ENCODE peak calls at places on chromosomes 2 and 18, in six cellular contexts. L is posterior vena cava; O is M059J; S is hippocampal formation; Y is activated CD4-positive, alpha-beta T cell treated with anti-CD3 and anti-CD28 coated beads, Interleukin-2, amount 50 U/mL, for 1 hour; I is nucleus accumbens. B is an unnamed sample.

GRCh38 chr2:11406492-11407381 is 59.2 kb downstream of the E2F6 start:
- DNase-seq in L (peak), O (peak), S (peak), Y (no peak), I (no peak), B (peak)

GRCh38 chr2:153477096-153477555 is 1.4 kb downstream of the RPRM start:
- DNase-seq in L (no peak), O (peak), S (no peak), Y (no peak), I (no peak), B (no peak)

GRCh38 chr18:40810371-40810770 is 1144.7 kb upstream of the PIK3C3 start:
- DNase-seq in L (no peak), O (peak), S (no peak), Y (no peak), I (no peak), B (peak)

GRCh38 chr2:50535971-50536759 is 495.8 kb downstream of the NRXN1 start:
- DNase-seq in L (no peak), O (peak), S (peak), Y (no peak), I (no peak), B (peak)

GRCh38 chr18:74638210-74638609 is 40.5 kb downstream of the ZNF407 start:
- DNase-seq in L (no peak), O (no peak), S (no peak), Y (no peak), I (no peak), B (no peak)

GRCh38 chr2:172571245-172571644 is 15.4 kb downstream of the PDK1 start:
- DNase-seq in L (no peak), O (no peak), S (no peak), Y (no peak), I (no peak), B (no peak)

GRCh38 chr2:145416640-145417039 is 896.7 kb upstream of the ZEB2 start:
- DNase-seq in L (no peak), O (peak), S (no peak), Y (no peak), I (no peak), B (no peak)

GRCh38 chr2:215137741-215138340 is 585 bp downstream of the ABCA12 start:
- DNase-seq in L (no peak), O (peak), S (no peak), Y (no peak), I (no peak), B (peak)

GRCh38 chr2:134677866-134678774 is 40.7 kb downstream of the TMEM163 start:
- DNase-seq in L (no peak), O (no peak), S (no peak), Y (no peak), I (no peak), B (no peak)

GRCh38 chr2:45812039-45812500 is 160.6 kb downstream of the PRKCE start:
- DNase-seq in L (no peak), O (peak), S (no peak), Y (no peak), I (no peak), B (peak)

GRCh38 chr2:166895243-166895642 is 7.0 kb downstream of the XIRP2 start:
- DNase-seq in L (no peak), O (no peak), S (no peak), Y (no peak), I (no peak), B (no peak)

GRCh38 chr2:20625920-20626697 is 24.8 kb downstream of the HS1BP3 start:
- DNase-seq in L (peak), O (no peak), S (no peak), Y (no peak), I (peak), B (peak)

GRCh38 chr2:8174641-8175257 is 507.1 kb upstream of the ID2 start:
- DNase-seq in L (no peak), O (no peak), S (no peak), Y (no peak), I (no peak), B (no peak)

GRCh38 chr2:47221956-47222355 is 66.8 kb upstream of the STPG4 start:
- DNase-seq in L (no peak), O (peak), S (no peak), Y (no peak), I (peak), B (no peak)

GRCh38 chr2:222399038-222399783 is 25.1 kb upstream of the SGPP2 start:
- DNase-seq in L (no peak), O (no peak), S (no peak), Y (no peak), I (no peak), B (no peak)

GRCh38 chr2:42368817-42369550 is 8.0 kb upstream of the COX7A2L start:
- DNase-seq in L (no peak), O (peak), S (no peak), Y (no peak), I (no peak), B (no peak)

GRCh38 chr2:28274911-28275685 is 117.6 kb upstream of the FOSL2 start:
- DNase-seq in L (no peak), O (peak), S (no peak), Y (no peak), I (no peak), B (peak)

GRCh38 chr2:201696151-201696659 is 2.2 kb downstream of the MPP4 start:
- DNase-seq in L (no peak), O (peak), S (peak), Y (no peak), I (no peak), B (peak)

GRCh38 chr18:74905245-74905644 is 303.7 kb downstream of the PTGR3 start:
- DNase-seq in L (no peak), O (no peak), S (no peak), Y (no peak), I (no peak), B (no peak)